ENCODE peak calls at places on chromosomes 2 and 18, in five cellular contexts. Z, M, E, W and O are unnamed samples.
A peak's percentile ranks its signal among the peaks of the same experiment; 100 is the strongest.

GRCh38 chr2:193907561-193907960 is 1712.8 kb upstream of the TMEFF2 start:
- DNase-seq in E (no peak), W (no peak), M (no peak), Z (no peak), O (no peak)

GRCh38 chr2:160241251-160242137 is 41.4 kb upstream of the ITGB6 start:
- DNase-seq in Z (peak; percentile 40), W (no peak), E (peak; percentile 70), M (peak; percentile 78), O (peak; percentile 79)

GRCh38 chr2:234770081-234770506 is 181.7 kb upstream of the SH3BP4 start:
- DNase-seq in Z (no peak), W (no peak), E (peak; percentile 29), M (no peak), O (no peak)

GRCh38 chr2:26292646-26293045 is 47.9 kb downstream of the HADHB start:
- DNase-seq in M (peak; percentile 87), W (no peak), Z (no peak), E (no peak), O (no peak)

GRCh38 chr2:191922736-191923651 is 76.1 kb upstream of the CAVIN2 start:
- DNase-seq in E (no peak), M (no peak), W (no peak), Z (no peak), O (no peak)

GRCh38 chr2:26394694-26395093 is 7.0 kb upstream of the DRC1 start:
- DNase-seq in W (no peak), Z (no peak), E (no peak), M (no peak), O (no peak)

GRCh38 chr2:86021396-86022378 is 84.0 kb downstream of the POLR1A start:
- DNase-seq in E (no peak), W (no peak), M (no peak), Z (no peak), O (no peak)

GRCh38 chr2:222545821-222546540 is 109.9 kb downstream of the FARSB start:
- DNase-seq in E (no peak), Z (no peak), W (no peak), M (no peak), O (no peak)

GRCh38 chr2:186546842-186547241 is 43.0 kb upstream of the ITGAV start:
- DNase-seq in M (no peak), Z (no peak), W (no peak), E (no peak), O (no peak)

GRCh38 chr2:56183643-56184499 is at the start of gene CCDC85A:
- DNase-seq in W (peak; percentile 88), E (no peak), Z (peak; percentile 51), M (peak; percentile 82), O (no peak)

GRCh38 chr2:222938327-222938726 is 77.5 kb downstream of the ACSL3 start:
- DNase-seq in E (no peak), M (no peak), W (no peak), Z (no peak), O (no peak)

GRCh38 chr2:105873721-105874120 is 129.0 kb downstream of the NCK2 start:
- DNase-seq in E (peak; percentile 69), Z (no peak), W (no peak), M (no peak), O (no peak)

GRCh38 chr2:152611458-152612231 is 105.6 kb downstream of the PRPF40A start:
- DNase-seq in M (no peak), E (peak; percentile 83), W (no peak), Z (no peak), O (peak; percentile 59)

GRCh38 chr2:39492095-39492590 is 55.1 kb upstream of the MAP4K3 start:
- DNase-seq in M (peak; percentile 10), E (peak; percentile 87), W (no peak), Z (no peak), O (peak; percentile 84)

GRCh38 chr2:152171733-152172132 is 3.8 kb downstream of the STAM2 start:
- DNase-seq in M (no peak), E (no peak), W (no peak), Z (no peak), O (no peak)

GRCh38 chr2:75041791-75042231 is 83.4 kb downstream of the POLE4 start:
- DNase-seq in E (no peak), Z (no peak), M (no peak), W (no peak), O (no peak)

GRCh38 chr18:36130039-36130831 is 536 bp downstream of the ELP2 start:
- DNase-seq in E (no peak), Z (no peak), W (no peak), M (no peak), O (no peak)

GRCh38 chr2:143513081-143513480 is 383.9 kb downstream of the ARHGAP15 start:
- DNase-seq in M (no peak), E (no peak), Z (no peak), W (no peak), O (peak; percentile 70)

GRCh38 chr2:36403675-36404230 is 48.2 kb downstream of the CRIM1 start:
- DNase-seq in Z (no peak), M (peak; percentile 51), W (no peak), E (peak; percentile 45), O (peak; percentile 57)

GRCh38 chr2:28457237-28457636 is 38.6 kb upstream of the PLB1 start:
- DNase-seq in W (no peak), Z (no peak), E (no peak), M (no peak), O (no peak)

GRCh38 chr2:76268928-76269327 is 558.2 kb upstream of the GCFC2 start:
- DNase-seq in M (no peak), E (no peak), Z (no peak), W (no peak), O (no peak)

GRCh38 chr2:545711-546650 is 131.2 kb downstream of the TMEM18 start:
- DNase-seq in W (no peak), E (no peak), Z (no peak), M (no peak), O (no peak)

GRCh38 chr2:237358721-237359595 is 55.0 kb downstream of the COL6A3 start:
- DNase-seq in W (no peak), E (no peak), M (no peak), Z (no peak), O (no peak)

GRCh38 chr2:203733683-203734082 is 27.2 kb downstream of the CD28 start:
- DNase-seq in W (no peak), E (no peak), Z (no peak), M (no peak), O (no peak)

GRCh38 chr2:231057590-231057989 is 923 bp downstream of the PSMD1 start:
- DNase-seq in E (no peak), Z (no peak), M (no peak), W (no peak), O (no peak)

DNA sequence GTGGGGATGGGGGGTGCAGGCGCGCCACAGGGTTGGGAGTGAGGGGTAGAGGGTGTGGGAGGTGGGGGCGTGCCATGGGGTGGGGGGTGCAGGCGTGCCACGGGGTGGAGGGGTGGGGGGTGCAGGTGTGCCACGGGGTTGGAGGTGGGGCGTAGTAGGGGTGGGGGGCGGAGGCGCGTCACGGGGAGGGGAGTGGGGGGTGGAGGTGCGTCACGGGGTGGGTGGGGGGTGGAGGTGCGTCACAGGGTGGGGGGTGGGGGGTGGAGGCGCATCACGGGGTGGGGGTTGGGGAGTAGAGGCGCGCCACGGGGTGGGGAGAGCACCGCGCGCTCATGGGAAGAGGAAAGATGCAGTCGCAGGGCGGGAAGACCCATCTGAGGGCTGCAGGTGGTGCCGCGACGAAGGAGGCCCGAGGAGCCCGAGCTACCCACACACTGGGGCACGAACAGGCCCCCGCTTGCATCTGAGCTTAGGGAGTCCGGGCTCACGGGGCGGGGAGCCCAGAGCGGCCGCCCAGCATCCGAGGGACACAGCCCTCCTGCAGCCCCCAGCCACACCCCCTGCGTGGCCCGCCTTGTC is 37.5 kb downstream of the SNED1 start:
- DNase-seq in M (no peak), W (no peak), Z (no peak), E (no peak), O (no peak)
- H3K4me3 ChIP-seq in M (no peak overlapping the region), W (peak overlapping the region; percentile 44), Z (peak overlapping the region; percentile 58), E (no peak overlapping the region), O (no peak overlapping the region)

DNA sequence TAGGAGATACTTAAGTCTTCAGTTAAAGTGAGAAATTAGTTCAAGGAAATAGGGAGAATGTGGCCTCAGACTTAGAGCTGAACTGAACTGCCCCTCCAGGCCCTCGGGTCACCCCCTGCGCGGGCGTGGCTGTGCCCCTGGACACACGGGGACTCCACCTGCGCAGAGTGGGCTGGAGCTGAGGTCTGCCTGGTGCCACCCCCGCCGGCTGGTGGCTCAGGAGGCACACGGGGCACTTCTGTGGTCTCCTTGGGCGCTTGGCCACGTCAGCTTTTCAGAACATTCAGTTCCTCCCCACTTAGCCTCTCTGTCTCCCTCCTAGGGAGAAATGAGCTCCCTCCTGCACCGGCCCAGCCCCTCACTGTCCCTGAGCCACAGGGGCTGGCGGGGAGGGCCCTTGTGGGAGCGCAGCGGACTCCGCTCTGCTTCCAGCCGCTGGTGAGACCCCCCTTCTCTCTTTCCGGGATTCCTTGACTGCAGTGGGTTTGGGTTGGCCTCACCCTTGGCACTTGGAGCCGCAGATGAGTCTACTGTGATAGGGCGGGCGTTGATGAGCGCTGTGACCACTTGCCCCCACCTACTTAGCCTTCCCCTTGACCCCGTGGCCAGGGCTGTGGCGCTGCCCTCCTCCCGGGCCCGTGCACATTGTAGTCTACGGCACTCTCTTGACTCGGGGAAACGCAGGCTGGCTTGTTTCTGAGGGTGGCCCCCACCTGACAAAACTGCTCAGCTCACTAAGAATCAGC is 18.2 kb upstream of the PDIA6 start:
- DNase-seq in W (no peak), Z (no peak), M (no peak), E (no peak), O (no peak)
- H3K4me3 ChIP-seq in W (no peak overlapping the region), Z (no peak overlapping the region), M (no peak overlapping the region), E (no peak overlapping the region), O (no peak overlapping the region)

GRCh38 chr2:16506366-16506765 is 159.3 kb downstream of the CYRIA start:
- DNase-seq in E (no peak), W (no peak), M (no peak), Z (no peak), O (no peak)

GRCh38 chr2:16511041-16511440 is 154.6 kb downstream of the CYRIA start:
- DNase-seq in E (no peak), Z (no peak), M (no peak), W (no peak), O (no peak)

GRCh38 chr2:16509042-16509441 is 156.6 kb downstream of the CYRIA start:
- DNase-seq in E (no peak), W (no peak), M (no peak), Z (no peak), O (no peak)

GRCh38 chr2:16507655-16508054 is 158.0 kb downstream of the CYRIA start:
- DNase-seq in W (no peak), M (no peak), Z (no peak), E (no peak), O (no peak)

DNA sequence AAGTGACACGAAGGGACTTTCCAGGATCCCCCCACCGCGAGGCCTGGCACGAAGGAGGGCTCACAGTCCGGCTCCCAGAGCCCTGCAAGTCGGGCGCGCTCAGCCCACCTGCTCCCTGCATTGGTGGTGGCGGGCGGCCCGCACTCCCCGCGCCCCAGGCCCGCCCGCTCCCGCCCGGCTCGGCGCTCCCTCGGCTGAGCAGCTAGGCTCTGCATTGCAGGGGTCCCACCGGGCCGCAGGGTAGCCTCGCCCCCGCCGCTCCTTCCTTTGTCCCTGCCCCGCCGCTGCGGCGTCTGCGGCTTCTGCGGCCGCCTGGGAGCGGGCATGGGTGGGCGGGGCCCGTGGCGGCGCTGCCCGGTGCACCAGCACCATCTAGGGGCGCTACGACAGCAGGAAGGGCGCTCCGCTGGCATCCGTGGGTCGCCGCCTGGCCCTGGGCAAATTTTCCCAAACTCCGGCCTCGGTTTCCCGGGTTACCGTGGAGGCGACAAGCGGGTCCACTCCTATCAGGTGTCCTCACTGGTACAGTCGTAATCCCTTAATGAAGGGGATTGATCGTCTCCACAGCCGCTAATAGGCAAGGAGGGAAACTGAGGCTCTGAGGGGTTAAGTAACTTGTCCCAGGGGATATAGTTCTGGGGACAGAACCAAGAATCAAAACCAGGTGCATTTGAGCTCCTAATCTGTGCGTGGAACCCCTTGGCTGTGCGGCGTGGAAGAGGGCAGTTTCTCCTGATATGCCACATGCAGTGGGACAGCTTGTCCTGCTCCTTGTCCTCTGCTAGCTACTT is 157.4 kb downstream of the CYRIA start:
- DNase-seq in M (peak; percentile 48), E (no peak), W (peak; percentile 45), Z (no peak), O (no peak)
- H3K4me3 ChIP-seq in M (peak overlapping the region; percentile 52), E (peak overlapping the region; percentile 9), W (peak overlapping the region; percentile 63), Z (peak overlapping the region; percentile 60), O (no peak overlapping the region)

GRCh38 chr2:217941886-217942728 is 60.7 kb downstream of the TNS1 start:
- DNase-seq in Z (no peak), W (no peak), M (no peak), E (no peak), O (no peak)
- H3K4me3 ChIP-seq in Z (peak overlapping the region; percentile 82), W (peak overlapping the region; percentile 71), M (no peak overlapping the region), E (peak overlapping the region; percentile 50), O (no peak overlapping the region)